ENCODE peak calls at places on chromosomes 7 and 10, in six cellular contexts. B, E, H, C, G and V are unnamed samples.

GRCh38 chr7:47942132-47942531 is 6.1 kb downstream of the PKD1L1 start:
- DNase-seq in H (no peak), C (no peak), G (no peak), E (no peak), B (no peak), V (no peak)

GRCh38 chr7:95104739-95105138 is 197.3 kb downstream of the PPP1R9A start:
- DNase-seq in H (peak; percentile 17), G (peak; percentile 40), B (no peak), C (no peak), E (peak; percentile 42), V (no peak)

GRCh38 chr10:46552526-46553237 is 3.8 kb downstream of the GPRIN2 start:
- DNase-seq in E (no peak), G (no peak), B (no peak), H (no peak), C (no peak), V (no peak)

GRCh38 chr10:3906511-3907111 is 121.6 kb upstream of the KLF6 start:
- DNase-seq in G (no peak), C (no peak), H (no peak), B (no peak), E (no peak), V (peak; percentile 18)

GRCh38 chr10:91294134-91294906 is 73.9 kb downstream of the PCGF5 start:
- DNase-seq in B (no peak), C (no peak), G (no peak), H (no peak), E (no peak), V (no peak)

GRCh38 chr7:128740996-128741395 is 1.8 kb downstream of the CALU start:
- DNase-seq in E (no peak), B (no peak), C (no peak), G (no peak), H (peak; percentile 39), V (no peak)

GRCh38 chr10:30098624-30099023 is 39.2 kb upstream of the JCAD start:
- DNase-seq in B (no peak), H (no peak), G (no peak), E (peak; percentile 12), C (no peak), V (no peak)

GRCh38 chr10:93596539-93596938 is 4.5 kb downstream of the RBP4 start:
- DNase-seq in H (no peak), B (no peak), C (peak; percentile 60), E (peak; percentile 12), G (no peak), V (no peak)

GRCh38 chr10:118238573-118239240 is 103.4 kb downstream of the FAM204A start:
- DNase-seq in C (no peak), H (no peak), B (no peak), E (peak; percentile 10), G (no peak), V (no peak)

GRCh38 chr10:30238836-30239235 is 110.2 kb downstream of the MTPAP start:
- DNase-seq in E (no peak), B (no peak), C (no peak), H (no peak), G (no peak), V (no peak)

GRCh38 chr10:119478111-119479047 is 64.1 kb downstream of the RGS10 start:
- DNase-seq in C (no peak), H (no peak), G (no peak), E (no peak), B (peak; percentile 29), V (no peak)

GRCh38 chr7:48610705-48611104 is 313.6 kb upstream of the CDC14C start:
- DNase-seq in E (no peak), B (no peak), G (no peak), H (no peak), C (no peak), V (no peak)

GRCh38 chr7:101662447-101662998 is 33.4 kb upstream of the MYL10 start:
- DNase-seq in B (no peak), G (no peak), E (no peak), C (no peak), H (no peak), V (no peak)

GRCh38 chr10:74835963-74836362 is 9.6 kb downstream of the KAT6B start:
- DNase-seq in B (no peak), H (no peak), C (no peak), E (no peak), G (no peak), V (no peak)

GRCh38 chr10:110011679-110012078 is 3.9 kb downstream of the ADD3 start:
- DNase-seq in G (no peak), C (no peak), H (peak; percentile 40), E (no peak), B (no peak), V (no peak)

GRCh38 chr10:60254776-60255175 is 134.9 kb downstream of the ANK3 start:
- DNase-seq in H (no peak), E (no peak), B (no peak), C (no peak), G (no peak), V (no peak)

GRCh38 chr7:39566056-39566921 is at the start of gene YAE1:
- DNase-seq in E (peak; percentile 83), C (peak; percentile 83), G (peak; percentile 84), H (peak; percentile 81), B (peak; percentile 76), V (peak; percentile 88)

GRCh38 chr10:5507649-5508131 is 8.3 kb upstream of the CALML5 start:
- DNase-seq in C (no peak), H (no peak), B (no peak), G (no peak), E (no peak), V (no peak)

GRCh38 chr10:78863601-78864239 is 205.0 kb upstream of the ZMIZ1 start:
- DNase-seq in B (no peak), E (no peak), G (no peak), C (no peak), H (no peak), V (no peak)

GRCh38 chr7:144009361-144009760 is 9.2 kb downstream of the OR6B1 start:
- DNase-seq in E (no peak), B (no peak), C (no peak), H (no peak), G (no peak), V (no peak)

GRCh38 chr7:45702751-45703150 is 128.6 kb downstream of the ADCY1 start:
- DNase-seq in H (no peak), C (peak; percentile 37), G (no peak), B (no peak), E (no peak), V (no peak)

GRCh38 chr10:23643396-23643795 is 204.5 kb downstream of the OTUD1 start:
- DNase-seq in C (no peak), G (no peak), B (no peak), H (no peak), E (no peak), V (no peak)

GRCh38 chr7:78852951-78853350 is 600.5 kb downstream of the MAGI2 start:
- DNase-seq in C (no peak), G (no peak), B (no peak), E (no peak), H (no peak), V (no peak)

GRCh38 chr7:24227603-24228359 is 56.2 kb upstream of the NPY start:
- DNase-seq in H (no peak), G (no peak), E (no peak), C (no peak), B (no peak), V (no peak)

GRCh38 chr10:104406715-104407517 is 53.3 kb downstream of the CFAP58 start:
- DNase-seq in B (no peak), E (peak; percentile 35), C (no peak), H (peak; percentile 17), G (peak; percentile 48), V (no peak)

GRCh38 chr7:13036256-13036765 is 348.9 kb downstream of the ARL4A start:
- DNase-seq in B (no peak), G (no peak), C (no peak), E (no peak), H (no peak), V (no peak)

GRCh38 chr10:97081621-97082235 is 104.0 kb downstream of the SLIT1 start:
- DNase-seq in B (peak; percentile 30), C (no peak), H (no peak), E (peak; percentile 66), G (peak; percentile 58), V (peak; percentile 81)

GRCh38 chr7:156722427-156722826 is 81.9 kb downstream of the RNF32 start:
- DNase-seq in B (no peak), H (no peak), C (no peak), G (no peak), E (no peak), V (no peak)

GRCh38 chr10:114694062-114694461 is 36.0 kb upstream of the ABLIM1 start:
- DNase-seq in E (no peak), C (no peak), H (no peak), B (no peak), G (no peak), V (no peak)

GRCh38 chr7:2199528-2199927 is 33.2 kb downstream of the MAD1L1 start:
- DNase-seq in C (no peak), E (no peak), H (no peak), B (no peak), G (no peak), V (no peak)

GRCh38 chr7:1948377-1948796 is 278.3 kb downstream of the ELFN1 start:
- DNase-seq in C (no peak), E (no peak), B (no peak), H (no peak), G (no peak), V (no peak)

GRCh38 chr10:49645417-49646255 is 31.8 kb downstream of the CHAT start:
- DNase-seq in E (no peak), G (no peak), H (no peak), C (peak; percentile 22), B (no peak), V (no peak)

GRCh38 chr7:93044147-93044810 is 73.5 kb downstream of the SAMD9 start:
- DNase-seq in G (no peak), B (no peak), H (no peak), E (no peak), C (no peak), V (no peak)

GRCh38 chr7:157224627-157225026 is 85.9 kb downstream of the UBE3C start:
- DNase-seq in B (no peak), G (peak; percentile 34), E (peak; percentile 65), C (no peak), H (no peak), V (no peak)

GRCh38 chr10:5283305-5284158 is 81.2 kb upstream of the UCN3 start:
- DNase-seq in E (peak; percentile 93), B (peak; percentile 7), C (peak; percentile 81), H (peak; percentile 1), G (peak; percentile 70), V (peak; percentile 27)